ENCODE peak calls at places on chromosomes 3 and 15, in five cellular contexts. N is A549, M is K562, X is HepG2, R is GM12878. Q is an unnamed sample.

GRCh38 chr3:197878427-197878826 is 71.6 kb upstream of the RPL35A start:
- DNase-seq in N (no peak), M (no peak), R (peak), X (no peak), Q (no peak)

GRCh38 chr3:11717301-11717700 is 73.6 kb upstream of the VGLL4 start:
- DNase-seq in X (no peak), M (no peak), N (no peak), R (no peak), Q (no peak)

GRCh38 chr15:81312790-81313543 is 11.0 kb downstream of the STARD5 start:
- DNase-seq in R (no peak), X (no peak), M (no peak), N (peak), Q (no peak)

GRCh38 chr3:36679384-36680200 is 84.8 kb downstream of the DCLK3 start:
- DNase-seq in X (no peak), N (peak), R (no peak), M (no peak), Q (no peak)

GRCh38 chr3:57544181-57545125 is at the start of gene DNAH12:
- DNase-seq in N (peak), M (peak), R (no peak), X (peak), Q (peak)

GRCh38 chr3:123719785-123720531 is 135.1 kb upstream of the HACD2 start:
- DNase-seq in N (no peak), M (no peak), X (no peak), R (no peak), Q (no peak)

GRCh38 chr3:66483006-66483928 is 17.6 kb downstream of the LRIG1 start:
- DNase-seq in R (no peak), M (no peak), X (no peak), N (no peak), Q (peak)

GRCh38 chr3:139794469-139795265 is 116.9 kb upstream of the NMNAT3 start:
- DNase-seq in X (no peak), N (no peak), R (no peak), M (no peak), Q (no peak)

GRCh38 chr3:127831723-127832172 is 9.4 kb upstream of the MGLL start:
- DNase-seq in R (no peak), M (peak), N (no peak), X (no peak), Q (peak)

GRCh38 chr3:16288664-16289063 is 23.7 kb downstream of the OXNAD1 start:
- DNase-seq in N (no peak), R (no peak), X (no peak), M (no peak), Q (no peak)

GRCh38 chr15:86273309-86273708 is 193.6 kb downstream of the AGBL1 start:
- DNase-seq in M (no peak), N (no peak), R (no peak), X (no peak), Q (no peak)

GRCh38 chr15:90002428-90002844 is 1.3 kb downstream of the ZNF710 start:
- DNase-seq in R (no peak), N (peak), X (no peak), M (no peak), Q (peak)

GRCh38 chr3:179706233-179706632 is 53.4 kb downstream of the USP13 start:
- DNase-seq in N (no peak), X (peak), R (no peak), M (no peak), Q (no peak)

GRCh38 chr3:154193174-154193573 is 72.0 kb downstream of the ARHGEF26 start:
- DNase-seq in N (no peak), X (no peak), M (no peak), R (no peak), Q (no peak)

GRCh38 chr3:38726751-38727150 is 77.3 kb upstream of the SCN5A start:
- DNase-seq in M (no peak), X (no peak), R (no peak), N (no peak), Q (no peak)

GRCh38 chr15:92521624-92522008 is 127.9 kb downstream of the ST8SIA2 start:
- DNase-seq in X (peak), M (peak), N (peak), R (peak), Q (peak)

GRCh38 chr3:157073810-157074209 is 86.1 kb downstream of the CCNL1 start:
- DNase-seq in R (no peak), X (no peak), N (no peak), M (no peak), Q (no peak)

GRCh38 chr15:34241376-34242350 is 16.8 kb downstream of the EMC4 start:
- DNase-seq in M (peak), N (peak), R (no peak), X (peak), Q (no peak)

DNA sequence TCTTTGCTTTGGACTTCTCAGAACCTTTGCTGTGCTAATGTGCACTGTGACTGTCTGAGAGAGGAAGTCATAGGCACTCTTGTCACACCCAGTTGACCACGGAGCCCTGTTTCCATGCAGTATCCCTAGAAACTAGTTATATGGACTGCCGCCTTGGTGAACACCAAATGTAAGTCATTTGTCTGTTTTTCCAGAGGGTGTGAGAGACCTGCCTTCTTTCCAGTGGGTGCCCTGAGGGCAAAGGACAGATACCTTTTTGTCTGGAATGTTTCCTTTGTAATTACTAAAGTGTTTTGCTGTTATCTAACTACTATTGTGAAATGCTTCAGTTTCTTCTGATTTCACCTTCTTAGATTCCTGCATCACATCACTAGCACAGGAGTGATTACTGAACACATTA is 91.8 kb downstream of the LARS2 start:
- DNase-seq in X (peak), R (no peak), M (no peak), N (no peak), Q (no peak)
- TF ChIP-seq ESRRA in X (no peak), R (no peak), M (no peak), N (no peak), Q (no peak)

GRCh38 chr15:74174966-74175270 is 1.4 kb downstream of the ISLR start:
- DNase-seq in X (no peak), N (no peak), M (no peak), R (no peak), Q (peak)
- TF ChIP-seq USF2 in X (no peak), N (no peak), M (no peak), R (no peak), Q (no peak)

GRCh38 chr15:80031841-80032240 is 27.6 kb upstream of the ZFAND6 start:
- DNase-seq in N (no peak), M (no peak), R (no peak), X (no peak), Q (no peak)
- TF ChIP-seq ESRRA in N (no peak), M (no peak), R (no peak), X (no peak), Q (no peak)

GRCh38 chr15:62404194-62404985 is 239.3 kb upstream of the C2CD4B start:
- DNase-seq in R (no peak), N (no peak), M (no peak), X (no peak), Q (no peak)

GRCh38 chr15:62406268-62406667 is 241.2 kb upstream of the C2CD4B start:
- DNase-seq in N (no peak), M (no peak), X (no peak), R (no peak), Q (no peak)

GRCh38 chr15:62407216-62407615 is 242.1 kb upstream of the C2CD4B start:
- DNase-seq in N (no peak), M (no peak), X (no peak), R (no peak), Q (no peak)

GRCh38 chr15:62412634-62413033 is 247.5 kb upstream of the C2CD4B start:
- DNase-seq in M (no peak), N (no peak), X (no peak), R (no peak), Q (no peak)

GRCh38 chr15:62407962-62408361 is 242.9 kb upstream of the C2CD4B start:
- DNase-seq in M (no peak), X (no peak), N (no peak), R (no peak), Q (no peak)
- TF ChIP-seq USF2 in M (no peak), X (no peak), N (no peak), R (no peak), Q (no peak)

GRCh38 chr15:70387993-70388392 is 290.3 kb upstream of the TLE3 start:
- DNase-seq in X (no peak), M (no peak), N (no peak), R (no peak), Q (no peak)
- TF ChIP-seq ESRRA in X (no peak), M (no peak), N (no peak), R (no peak), Q (no peak)

DNA sequence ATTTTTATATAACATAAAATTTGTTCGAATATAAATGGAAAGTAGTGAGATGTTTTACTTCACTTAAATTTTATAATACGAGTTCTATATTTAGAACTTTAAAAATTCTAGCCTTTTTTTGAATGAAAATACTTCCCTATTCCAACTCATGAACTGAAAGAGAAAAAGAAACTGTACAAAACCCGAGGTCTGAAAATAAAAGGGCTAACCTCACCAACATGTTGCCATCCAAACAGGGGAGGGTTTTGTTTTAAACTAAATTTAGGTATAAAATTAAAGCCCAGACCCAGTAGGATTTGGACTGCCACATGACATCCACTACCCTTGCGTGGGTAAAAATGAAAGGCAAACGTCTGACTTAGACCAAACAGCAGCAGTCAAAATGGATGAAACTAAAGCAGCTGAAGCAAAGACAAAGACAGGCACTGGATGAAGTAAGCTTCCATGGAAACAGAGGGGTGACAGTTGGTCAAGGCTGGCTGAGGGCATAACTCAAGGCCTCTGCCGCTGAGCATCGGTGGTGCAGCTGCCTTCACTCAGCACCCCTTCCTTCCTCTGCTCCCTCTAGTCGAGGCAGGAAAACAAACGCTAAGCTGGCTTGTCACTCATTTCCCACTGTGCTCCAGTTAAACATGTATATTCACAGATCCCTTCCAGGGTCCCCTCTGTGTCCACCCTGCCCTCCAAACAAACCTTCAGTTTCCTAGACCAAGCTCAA is 58.1 kb downstream of the TM4SF4 start:
- DNase-seq in N (no peak), R (no peak), M (no peak), X (no peak), Q (no peak)
- TF ChIP-seq USF2 in N (no peak), R (no peak), M (no peak), X (no peak), Q (no peak)

Q was measured in WTC11.